ENCODE peak calls at places on chromosomes 5 and 9, in five cellular contexts. E, M, P, J and B are unnamed samples.

GRCh38 chr5:96072791-96073165 is 111.1 kb upstream of the ELL2 start:
- DNase-seq in E (no peak), M (no peak), P (no peak), J (no peak), B (no peak)

GRCh38 chr9:89497181-89497963 is 541 bp downstream of the SEMA4D start:
- DNase-seq in E (no peak), M (peak), P (no peak), J (no peak), B (peak)

GRCh38 chr9:93673844-93674334 is 97.5 kb downstream of the PHF2 start:
- DNase-seq in E (no peak), M (no peak), P (no peak), J (no peak), B (peak)

GRCh38 chr5:82922086-82922734 is 155.0 kb downstream of the TMEM167A start:
- DNase-seq in E (no peak), M (no peak), P (no peak), J (no peak), B (no peak)

GRCh38 chr9:106860731-106861584 is 2.0 kb upstream of the ZNF462 start:
- DNase-seq in E (no peak), M (no peak), P (no peak), J (no peak), B (no peak)

GRCh38 chr5:69209607-69210006 is 20.2 kb downstream of the CENPH start:
- DNase-seq in E (no peak), M (no peak), P (no peak), J (no peak), B (no peak)

GRCh38 chr9:76638001-76638400 is 126.2 kb upstream of the PCA3 start:
- DNase-seq in E (no peak), M (no peak), P (no peak), J (no peak), B (no peak)

GRCh38 chr5:2740849-2741555 is 10.5 kb downstream of the IRX2 start:
- DNase-seq in E (no peak), M (no peak), P (no peak), J (no peak), B (no peak)

GRCh38 chr5:9715891-9716335 is 85.8 kb upstream of the TAS2R1 start:
- DNase-seq in E (no peak), M (no peak), P (no peak), J (no peak), B (no peak)

GRCh38 chr5:68251386-68251785 is 35.8 kb downstream of the PIK3R1 start:
- DNase-seq in E (no peak), M (no peak), P (no peak), J (no peak), B (no peak)

GRCh38 chr5:63121471-63121870 is 542.9 kb downstream of the LRRC70 start:
- DNase-seq in E (no peak), M (no peak), P (no peak), J (no peak), B (no peak)

GRCh38 chr9:127865645-127866464 is 11.4 kb upstream of the ENG start:
- DNase-seq in E (no peak), M (no peak), P (no peak), J (no peak), B (no peak)

GRCh38 chr9:76115982-76116646 is 225.6 kb downstream of the PCSK5 start:
- DNase-seq in E (no peak), M (no peak), P (no peak), J (no peak), B (no peak)

GRCh38 chr5:123429993-123430392 is 6.8 kb upstream of the CEP120 start:
- DNase-seq in E (no peak), M (no peak), P (peak), J (no peak), B (no peak)

GRCh38 chr9:114287001-114287762 is 35.7 kb upstream of the ORM1 start:
- DNase-seq in E (no peak), M (no peak), P (no peak), J (no peak), B (no peak)

GRCh38 chr9:132505961-132506691 is 76.3 kb upstream of the BARHL1 start:
- DNase-seq in E (no peak), M (no peak), P (no peak), J (no peak), B (no peak)

GRCh38 chr5:78755822-78756429 is 107.4 kb upstream of the LHFPL2 start:
- DNase-seq in E (no peak), M (no peak), P (no peak), J (no peak), B (no peak)

GRCh38 chr9:72933730-72934665 is 18.9 kb downstream of the ALDH1A1 start:
- DNase-seq in E (no peak), M (no peak), P (peak), J (no peak), B (no peak)

GRCh38 chr5:58276431-58276830 is 183.5 kb downstream of the PLK2 start:
- DNase-seq in E (no peak), M (no peak), P (no peak), J (no peak), B (no peak)

GRCh38 chr5:135715267-135716050 is 119.0 kb upstream of the SLC25A48 start:
- DNase-seq in E (no peak), M (no peak), P (no peak), J (no peak), B (no peak)

GRCh38 chr5:179802207-179802883 is 4.3 kb downstream of the MGAT4B start:
- DNase-seq in E (no peak), M (no peak), P (no peak), J (no peak), B (no peak)

GRCh38 chr5:124602925-124603650 is 143.4 kb downstream of the ZNF608 start:
- DNase-seq in E (no peak), M (no peak), P (no peak), J (no peak), B (no peak)

GRCh38 chr9:135376511-135377173 is 102.9 kb upstream of the PPP1R26 start:
- DNase-seq in E (no peak), M (no peak), P (no peak), J (no peak), B (no peak)

GRCh38 chr9:128470560-128470959 is 14.8 kb downstream of the ODF2 start:
- DNase-seq in E (no peak), M (no peak), P (no peak), J (no peak), B (no peak)

GRCh38 chr5:10489810-10490426 is 48.2 kb downstream of the ROPN1L start:
- DNase-seq in E (peak), M (peak), P (no peak), J (no peak), B (peak)

GRCh38 chr9:33815781-33816180 is 1.2 kb upstream of the UBE2R2 start:
- DNase-seq in E (no peak), M (no peak), P (no peak), J (no peak), B (no peak)

GRCh38 chr5:1211701-1212100 is 10.3 kb downstream of the SLC6A19 start:
- DNase-seq in E (no peak), M (no peak), P (no peak), J (no peak), B (no peak)

GRCh38 chr9:72883867-72884266 is 69.0 kb downstream of the ALDH1A1 start:
- DNase-seq in E (no peak), M (no peak), P (no peak), J (no peak), B (no peak)

GRCh38 chr5:72374844-72375243 is 54.7 kb downstream of the PTCD2 start:
- DNase-seq in E (no peak), M (no peak), P (no peak), J (no peak), B (no peak)

GRCh38 chr9:38263534-38263933 is 129.0 kb upstream of the ALDH1B1 start:
- DNase-seq in E (no peak), M (no peak), P (peak), J (no peak), B (no peak)

GRCh38 chr9:91179237-91180138 is 182.2 kb downstream of the AUH start:
- DNase-seq in E (no peak), M (no peak), P (no peak), J (no peak), B (no peak)
- TF ChIP-seq TAF1 in E (no peak), M (no peak), P (no peak), J (no peak), B (no peak)

DNA sequence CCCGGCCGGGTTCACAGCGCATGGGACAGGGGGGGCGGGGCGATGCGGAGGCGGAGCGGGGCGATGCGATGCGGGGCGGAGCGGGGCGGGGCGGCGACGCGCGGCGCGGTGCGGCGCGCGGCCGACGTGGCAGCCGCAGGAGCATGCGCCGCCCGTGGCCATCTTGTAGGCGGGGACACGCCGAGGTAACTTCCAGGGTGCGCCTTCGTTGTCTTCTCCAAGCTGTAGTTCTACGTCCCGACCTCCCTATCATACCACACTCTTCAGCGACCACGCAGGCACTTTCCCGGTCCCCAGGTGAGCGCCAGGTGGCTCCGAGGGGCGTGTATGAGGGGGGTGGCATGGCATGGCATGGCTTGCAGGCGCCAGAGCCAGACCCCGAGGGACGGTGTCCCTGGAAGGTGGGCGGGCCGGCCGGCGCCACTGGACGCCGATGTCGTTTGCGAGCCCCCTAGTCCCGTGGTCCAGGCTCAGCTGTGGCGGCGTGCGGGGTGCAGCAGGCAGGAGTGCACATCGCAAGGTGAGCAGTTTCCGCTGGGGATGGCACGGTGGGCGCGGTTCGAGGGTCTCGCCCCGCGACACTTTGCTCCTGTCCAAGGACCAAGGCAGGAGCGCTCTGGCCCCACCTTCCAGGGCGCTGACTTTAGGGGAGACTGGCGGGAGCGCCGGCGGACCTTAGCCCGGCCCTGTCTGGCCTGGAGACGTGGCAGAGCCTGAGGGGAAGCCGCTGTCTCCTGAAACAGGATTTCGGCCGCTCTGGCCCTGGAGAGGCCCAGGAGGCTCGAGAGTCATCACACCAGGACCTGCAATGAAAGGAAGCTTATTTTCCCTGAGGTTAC is at the start of gene PRRC1:
- DNase-seq in E (peak), M (peak), P (peak), J (peak), B (peak)
- TF ChIP-seq POLR2A in E (peak), M (peak), P (peak), J (peak), B (peak)

DNA sequence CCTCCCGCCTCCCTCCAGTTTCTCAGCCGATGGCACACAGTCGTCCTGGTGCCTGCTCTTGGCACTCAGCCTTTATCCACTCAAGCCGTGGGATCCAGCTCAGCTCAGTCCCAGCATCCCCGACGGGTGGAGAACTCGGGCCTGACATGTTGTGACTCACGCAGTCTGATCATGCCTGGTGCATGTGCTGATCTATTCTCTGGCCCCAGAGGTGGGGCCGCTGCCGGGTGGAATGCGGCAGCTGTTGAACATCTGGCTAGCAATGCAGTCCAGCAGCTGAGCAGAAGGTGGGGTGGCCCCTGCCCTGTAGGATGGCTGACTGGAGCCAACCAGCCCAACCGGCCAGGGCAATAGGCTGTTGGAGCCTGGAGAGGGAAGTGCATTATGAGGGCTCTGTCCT is 1.7 kb upstream of the AIF1L start:
- DNase-seq in E (no peak), M (no peak), P (no peak), J (peak), B (no peak)
- TF ChIP-seq POLR2AphosphoS5 in E (no peak), M (no peak), P (no peak), J (no peak), B (no peak)

GRCh38 chr9:125626187-125626586 is 80.8 kb downstream of the MAPKAP1 start:
- DNase-seq in E (no peak), M (no peak), P (no peak), J (peak), B (no peak)
- TF ChIP-seq TAF1 in E (no peak), M (no peak), P (no peak), J (no peak), B (no peak)